ENCODE peak calls at places on chromosomes 2 and 18, in four cellular contexts. One of them, this sample, is unnamed.

GRCh38 chr2:76455910-76456309 is 745.2 kb upstream of the GCFC2 start:
- DNase-seq in kidney: no peak
- DNase-seq in LNCaP clone FGC: no peak
- DNase-seq in Calu3: no peak
- DNase-seq in this sample: no peak

GRCh38 chr2:176140520-176141317 is 10.6 kb upstream of the HOXD4 start:
- DNase-seq in kidney: peak
- DNase-seq in LNCaP clone FGC: no peak
- DNase-seq in Calu3: peak
- DNase-seq in this sample: peak

GRCh38 chr2:170144758-170145157 is 33.2 kb upstream of the MYO3B start:
- DNase-seq in kidney: no peak
- DNase-seq in LNCaP clone FGC: no peak
- DNase-seq in Calu3: no peak
- DNase-seq in this sample: no peak

GRCh38 chr2:206783718-206784117 is 18.3 kb downstream of the FASTKD2 start:
- DNase-seq in kidney: no peak
- DNase-seq in LNCaP clone FGC: no peak
- DNase-seq in Calu3: peak
- DNase-seq in this sample: peak

GRCh38 chr2:205988274-205988673 is 97.7 kb downstream of the INO80D start:
- DNase-seq in kidney: no peak
- DNase-seq in LNCaP clone FGC: no peak
- DNase-seq in Calu3: no peak
- DNase-seq in this sample: no peak

GRCh38 chr18:55592106-55592505 is 4.1 kb upstream of the TCF4 start:
- DNase-seq in kidney: no peak
- DNase-seq in LNCaP clone FGC: no peak
- DNase-seq in Calu3: no peak
- DNase-seq in this sample: no peak

GRCh38 chr2:235966396-235966795 is 201.8 kb downstream of the GBX2 start:
- DNase-seq in kidney: no peak
- DNase-seq in LNCaP clone FGC: no peak
- DNase-seq in Calu3: no peak
- DNase-seq in this sample: no peak

GRCh38 chr2:240396623-240397541 is 38.6 kb upstream of the GPC1 start:
- DNase-seq in kidney: peak
- DNase-seq in LNCaP clone FGC: no peak
- DNase-seq in Calu3: no peak
- DNase-seq in this sample: no peak

GRCh38 chr2:127453392-127454171 is 35.4 kb downstream of the PROC start:
- DNase-seq in kidney: no peak
- DNase-seq in LNCaP clone FGC: no peak
- DNase-seq in Calu3: no peak
- DNase-seq in this sample: no peak

GRCh38 chr2:36338827-36339145 is 16.8 kb upstream of the CRIM1 start:
- DNase-seq in kidney: no peak
- DNase-seq in LNCaP clone FGC: no peak
- DNase-seq in Calu3: no peak
- DNase-seq in this sample: no peak

GRCh38 chr2:157587576-157587975 is 41.1 kb downstream of the ACVR1C start:
- DNase-seq in kidney: no peak
- DNase-seq in LNCaP clone FGC: no peak
- DNase-seq in Calu3: no peak
- DNase-seq in this sample: no peak

GRCh38 chr18:23629444-23629946 is 33.2 kb downstream of the ANKRD29 start:
- DNase-seq in kidney: no peak
- DNase-seq in LNCaP clone FGC: peak
- DNase-seq in Calu3: peak
- DNase-seq in this sample: no peak

GRCh38 chr2:182784777-182785176 is 68.7 kb downstream of the DNAJC10 start:
- DNase-seq in kidney: no peak
- DNase-seq in LNCaP clone FGC: no peak
- DNase-seq in Calu3: no peak
- DNase-seq in this sample: no peak

GRCh38 chr2:223697921-223698645 is 95.9 kb upstream of the SCG2 start:
- DNase-seq in kidney: no peak
- DNase-seq in LNCaP clone FGC: no peak
- DNase-seq in Calu3: peak
- DNase-seq in this sample: no peak

GRCh38 chr2:218340656-218341055 is 16.0 kb upstream of the CATIP start:
- DNase-seq in kidney: no peak
- DNase-seq in LNCaP clone FGC: no peak
- DNase-seq in Calu3: no peak
- DNase-seq in this sample: no peak

GRCh38 chr18:79512461-79513380 is 117.0 kb downstream of the NFATC1 start:
- DNase-seq in kidney: peak
- DNase-seq in LNCaP clone FGC: no peak
- DNase-seq in Calu3: no peak
- DNase-seq in this sample: peak

GRCh38 chr2:71675296-71675695 is 221.9 kb downstream of the DYSF start:
- DNase-seq in kidney: peak
- DNase-seq in LNCaP clone FGC: no peak
- DNase-seq in Calu3: peak
- DNase-seq in this sample: no peak

DNA sequence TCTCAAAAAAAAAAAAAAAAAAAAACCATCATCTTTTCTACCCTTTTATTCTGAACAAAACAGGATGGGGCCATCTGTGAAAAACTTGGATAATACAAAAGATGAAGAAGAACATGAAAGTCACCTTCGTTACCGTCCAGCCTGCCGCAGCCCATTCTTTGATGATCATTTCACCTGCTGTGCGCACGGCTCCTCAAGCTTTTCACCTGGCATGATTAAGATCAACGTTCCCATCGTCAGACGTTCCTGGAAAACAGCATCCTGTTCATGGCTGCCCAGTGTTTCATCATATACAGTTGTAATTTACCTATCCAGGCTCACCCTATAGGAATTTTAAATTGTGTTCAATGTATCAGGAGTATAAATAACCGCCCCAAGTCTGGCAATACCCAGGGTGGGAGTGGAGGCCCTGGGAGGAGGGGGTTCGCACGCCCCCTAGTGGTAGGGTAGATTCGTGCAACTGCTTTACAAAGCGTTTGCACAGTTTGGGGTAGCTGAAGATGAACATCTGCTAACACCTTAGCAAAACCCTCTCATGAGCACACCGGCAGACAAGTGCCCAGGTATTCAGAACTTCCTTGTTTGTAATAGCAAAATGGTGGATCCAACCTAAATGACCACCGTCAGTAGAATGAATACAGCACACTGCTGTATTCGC is 49.0 kb upstream of the GLI2 start:
- DNase-seq in kidney: peak
- DNase-seq in LNCaP clone FGC: no peak
- DNase-seq in Calu3: peak
- DNase-seq in this sample: no peak
- TF ChIP-seq CTCF in kidney: no peak
- TF ChIP-seq CTCF in LNCaP clone FGC: peak
- TF ChIP-seq CTCF in Calu3: peak
- TF ChIP-seq CTCF in this sample: peak

DNA sequence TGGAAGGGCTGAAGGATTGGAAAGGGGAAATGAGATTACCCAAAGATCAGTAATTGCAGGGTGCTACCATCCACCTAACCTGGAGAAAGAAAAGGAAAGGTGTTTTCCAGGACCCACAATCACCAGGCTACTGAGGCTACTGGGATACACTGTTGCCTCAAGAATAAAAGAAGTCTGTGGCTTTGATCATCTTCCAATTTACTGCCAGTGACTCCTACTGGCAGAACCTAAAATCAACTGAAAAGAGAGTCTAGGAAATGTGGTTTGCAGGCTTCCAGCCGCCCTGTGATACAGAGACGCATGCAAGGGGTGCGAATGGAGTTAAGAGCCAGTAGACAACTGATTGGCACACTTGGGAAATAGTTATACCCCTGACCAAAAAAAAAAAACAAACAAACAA is 16.6 kb upstream of the TTL start:
- DNase-seq in kidney: no peak
- DNase-seq in LNCaP clone FGC: no peak
- DNase-seq in Calu3: no peak
- DNase-seq in this sample: no peak
- TF ChIP-seq CTCF in kidney: no peak
- TF ChIP-seq CTCF in LNCaP clone FGC: peak
- TF ChIP-seq CTCF in Calu3: no peak
- TF ChIP-seq CTCF in this sample: no peak

GRCh38 chr2:26521913-26522180 is 43.9 kb upstream of the OTOF start:
- DNase-seq in kidney: no peak
- DNase-seq in LNCaP clone FGC: no peak
- DNase-seq in Calu3: no peak
- DNase-seq in this sample: no peak
- TF ChIP-seq CTCF in kidney: no peak
- TF ChIP-seq CTCF in LNCaP clone FGC: no peak
- TF ChIP-seq CTCF in Calu3: no peak
- TF ChIP-seq CTCF in this sample: no peak

DNA sequence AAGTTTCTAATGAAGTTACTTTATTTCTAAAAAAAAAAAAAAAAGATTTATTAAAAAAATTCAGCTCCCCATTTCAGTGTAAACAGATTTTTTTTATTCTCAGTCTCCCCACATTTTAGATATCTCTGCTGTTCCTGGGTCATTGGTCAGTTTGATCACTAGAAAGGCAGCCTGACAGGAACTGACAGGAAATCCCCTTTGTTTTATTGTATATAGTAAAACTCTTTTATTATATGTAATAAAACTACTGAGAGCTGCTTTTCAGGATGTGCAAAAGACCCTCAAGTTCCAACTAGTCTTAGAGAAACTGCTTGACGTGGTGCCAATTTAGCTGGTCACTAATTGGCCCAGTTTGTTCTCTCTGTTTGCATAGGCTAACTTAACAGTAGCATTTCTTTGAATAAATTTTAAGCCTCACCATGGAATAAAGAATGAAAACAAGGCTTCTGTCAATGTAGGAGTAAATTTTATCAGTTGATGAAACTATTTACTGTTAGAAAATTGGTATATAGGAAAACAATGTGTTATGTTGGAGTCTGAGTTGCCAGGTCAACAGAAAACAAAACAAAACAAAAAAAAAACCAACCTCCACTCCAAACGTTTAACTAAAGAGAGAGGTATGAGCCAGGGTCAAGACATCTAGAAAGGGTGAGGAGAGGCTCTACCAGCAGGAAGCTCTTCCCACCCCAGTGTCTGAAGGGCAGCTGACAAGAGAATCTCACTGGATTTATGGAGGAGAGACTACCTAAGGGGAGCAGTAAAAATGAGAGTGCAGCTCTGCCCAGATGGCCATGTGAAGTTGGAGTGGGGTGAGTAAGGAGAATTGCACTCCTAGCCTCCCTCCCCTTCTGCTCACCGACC is 184.6 kb downstream of the ST6GAL2 start:
- DNase-seq in kidney: no peak
- DNase-seq in LNCaP clone FGC: no peak
- DNase-seq in Calu3: no peak
- DNase-seq in this sample: no peak
- TF ChIP-seq CTCF in kidney: no peak
- TF ChIP-seq CTCF in LNCaP clone FGC: no peak
- TF ChIP-seq CTCF in Calu3: no peak
- TF ChIP-seq CTCF in this sample: no peak

DNA sequence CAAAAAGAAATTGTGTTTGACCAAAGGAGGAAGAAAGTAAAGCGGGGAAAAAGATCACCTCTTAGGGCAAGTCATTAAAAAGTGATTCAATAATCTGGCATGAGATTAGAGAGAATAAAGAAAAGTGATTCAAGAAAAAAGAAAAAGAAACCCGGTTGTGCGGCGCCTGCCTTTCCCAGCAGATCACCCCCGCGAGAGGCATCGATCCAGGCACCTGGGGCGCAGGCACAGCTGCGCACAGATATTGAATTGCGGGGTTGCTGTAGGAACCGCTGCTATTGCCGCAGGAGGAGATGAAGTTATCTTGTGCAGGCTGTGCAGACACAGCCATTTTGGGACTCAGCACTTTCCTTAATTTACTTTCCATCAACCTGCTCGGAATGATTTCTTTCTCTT is 71.2 kb downstream of the PLB1 start:
- DNase-seq in kidney: no peak
- DNase-seq in LNCaP clone FGC: no peak
- DNase-seq in Calu3: peak
- DNase-seq in this sample: no peak
- TF ChIP-seq CTCF in kidney: no peak
- TF ChIP-seq CTCF in LNCaP clone FGC: no peak
- TF ChIP-seq CTCF in Calu3: no peak
- TF ChIP-seq CTCF in this sample: peak